ENCODE peak calls at places on chromosomes 6 and 20, in eight cellular contexts. One of them, this sample, is unnamed.

GRCh38 chr6:25035451-25036435 is 100.0 kb upstream of the RIPOR2 start:
- DNase-seq in left lung: no peak
- DNase-seq in GM06990: no peak
- DNase-seq in epithelial cell of esophagus: no peak
- DNase-seq in Peyer's patch: no peak
- DNase-seq in cardiac muscle cell: peak
- DNase-seq in breast epithelium: no peak
- DNase-seq in tibial artery: no peak
- DNase-seq in this sample: no peak

GRCh38 chr6:102114402-102114801 is 720.9 kb downstream of the GRIK2 start:
- DNase-seq in cardiac muscle cell: peak
- DNase-seq in Peyer's patch: no peak
- DNase-seq in GM06990: no peak
- DNase-seq in left lung: no peak
- DNase-seq in epithelial cell of esophagus: peak
- DNase-seq in breast epithelium: no peak
- DNase-seq in tibial artery: no peak
- DNase-seq in this sample: no peak

GRCh38 chr6:12958052-12958706 is 241.6 kb downstream of the PHACTR1 start:
- DNase-seq in tibial artery: no peak
- DNase-seq in epithelial cell of esophagus: no peak
- DNase-seq in Peyer's patch: no peak
- DNase-seq in cardiac muscle cell: no peak
- DNase-seq in left lung: no peak
- DNase-seq in GM06990: no peak
- DNase-seq in breast epithelium: no peak
- DNase-seq in this sample: peak

GRCh38 chr6:104413767-104414166 is 446.0 kb downstream of the HACE1 start:
- DNase-seq in cardiac muscle cell: no peak
- DNase-seq in breast epithelium: no peak
- DNase-seq in Peyer's patch: no peak
- DNase-seq in left lung: no peak
- DNase-seq in GM06990: no peak
- DNase-seq in epithelial cell of esophagus: no peak
- DNase-seq in tibial artery: no peak
- DNase-seq in this sample: no peak

GRCh38 chr6:10510592-10511367 is 10.4 kb upstream of the GCNT2 start:
- DNase-seq in epithelial cell of esophagus: peak
- DNase-seq in tibial artery: no peak
- DNase-seq in Peyer's patch: peak
- DNase-seq in GM06990: no peak
- DNase-seq in cardiac muscle cell: peak
- DNase-seq in left lung: peak
- DNase-seq in breast epithelium: peak
- DNase-seq in this sample: peak

GRCh38 chr6:41878961-41879405 is 16.2 kb downstream of the USP49 start:
- DNase-seq in epithelial cell of esophagus: peak
- DNase-seq in cardiac muscle cell: no peak
- DNase-seq in left lung: no peak
- DNase-seq in Peyer's patch: no peak
- DNase-seq in tibial artery: no peak
- DNase-seq in breast epithelium: no peak
- DNase-seq in GM06990: no peak
- DNase-seq in this sample: peak

GRCh38 chr6:19892250-19892649 is 55.1 kb downstream of the ID4 start:
- DNase-seq in cardiac muscle cell: no peak
- DNase-seq in epithelial cell of esophagus: peak
- DNase-seq in left lung: peak
- DNase-seq in GM06990: no peak
- DNase-seq in breast epithelium: peak
- DNase-seq in tibial artery: no peak
- DNase-seq in Peyer's patch: no peak
- DNase-seq in this sample: no peak

GRCh38 chr20:4593149-4593525 is 128.6 kb upstream of the PRND start:
- DNase-seq in Peyer's patch: no peak
- DNase-seq in tibial artery: no peak
- DNase-seq in epithelial cell of esophagus: no peak
- DNase-seq in left lung: no peak
- DNase-seq in GM06990: no peak
- DNase-seq in cardiac muscle cell: no peak
- DNase-seq in breast epithelium: no peak
- DNase-seq in this sample: no peak

GRCh38 chr6:142844065-142844755 is 100.8 kb downstream of the HIVEP2 start:
- DNase-seq in cardiac muscle cell: no peak
- DNase-seq in left lung: no peak
- DNase-seq in Peyer's patch: no peak
- DNase-seq in GM06990: no peak
- DNase-seq in breast epithelium: no peak
- DNase-seq in epithelial cell of esophagus: no peak
- DNase-seq in tibial artery: no peak
- DNase-seq in this sample: peak

GRCh38 chr6:38391909-38392614 is 247.7 kb downstream of the BTBD9 start:
- DNase-seq in breast epithelium: no peak
- DNase-seq in left lung: no peak
- DNase-seq in Peyer's patch: no peak
- DNase-seq in tibial artery: no peak
- DNase-seq in cardiac muscle cell: no peak
- DNase-seq in epithelial cell of esophagus: no peak
- DNase-seq in GM06990: no peak
- DNase-seq in this sample: peak

GRCh38 chr20:14193885-14194284 is 143.5 kb downstream of the FLRT3 start:
- DNase-seq in cardiac muscle cell: no peak
- DNase-seq in left lung: no peak
- DNase-seq in GM06990: no peak
- DNase-seq in tibial artery: no peak
- DNase-seq in epithelial cell of esophagus: peak
- DNase-seq in Peyer's patch: no peak
- DNase-seq in breast epithelium: no peak
- DNase-seq in this sample: no peak

GRCh38 chr20:53844259-53844658 is 226.1 kb downstream of the BCAS1 start:
- DNase-seq in GM06990: no peak
- DNase-seq in cardiac muscle cell: no peak
- DNase-seq in Peyer's patch: no peak
- DNase-seq in epithelial cell of esophagus: no peak
- DNase-seq in left lung: no peak
- DNase-seq in tibial artery: no peak
- DNase-seq in breast epithelium: no peak
- DNase-seq in this sample: no peak

GRCh38 chr20:46139243-46139889 is 21.3 kb downstream of the CD40 start:
- DNase-seq in left lung: no peak
- DNase-seq in tibial artery: no peak
- DNase-seq in breast epithelium: no peak
- DNase-seq in epithelial cell of esophagus: no peak
- DNase-seq in cardiac muscle cell: peak
- DNase-seq in GM06990: no peak
- DNase-seq in Peyer's patch: no peak
- DNase-seq in this sample: no peak

GRCh38 chr20:8635837-8636236 is 433.1 kb upstream of the PLCB4 start:
- DNase-seq in tibial artery: no peak
- DNase-seq in cardiac muscle cell: no peak
- DNase-seq in breast epithelium: no peak
- DNase-seq in left lung: no peak
- DNase-seq in GM06990: no peak
- DNase-seq in Peyer's patch: no peak
- DNase-seq in epithelial cell of esophagus: no peak
- DNase-seq in this sample: no peak

GRCh38 chr20:58868795-58869194 is 16.3 kb downstream of the GNAS start:
- DNase-seq in Peyer's patch: no peak
- DNase-seq in cardiac muscle cell: no peak
- DNase-seq in left lung: no peak
- DNase-seq in GM06990: no peak
- DNase-seq in tibial artery: no peak
- DNase-seq in breast epithelium: no peak
- DNase-seq in epithelial cell of esophagus: peak
- DNase-seq in this sample: no peak

GRCh38 chr6:119187596-119187995 is 109.1 kb upstream of the FAM184A start:
- DNase-seq in GM06990: no peak
- DNase-seq in tibial artery: no peak
- DNase-seq in Peyer's patch: no peak
- DNase-seq in cardiac muscle cell: no peak
- DNase-seq in left lung: no peak
- DNase-seq in breast epithelium: no peak
- DNase-seq in epithelial cell of esophagus: no peak
- DNase-seq in this sample: no peak

GRCh38 chr6:109453594-109454482 is 1.7 kb downstream of the MICAL1 start:
- DNase-seq in left lung: no peak
- DNase-seq in epithelial cell of esophagus: no peak
- DNase-seq in breast epithelium: no peak
- DNase-seq in cardiac muscle cell: no peak
- DNase-seq in tibial artery: no peak
- DNase-seq in GM06990: no peak
- DNase-seq in Peyer's patch: peak
- DNase-seq in this sample: no peak

GRCh38 chr6:54419885-54420284 is 111.6 kb downstream of the TINAG start:
- DNase-seq in cardiac muscle cell: no peak
- DNase-seq in GM06990: no peak
- DNase-seq in tibial artery: no peak
- DNase-seq in Peyer's patch: no peak
- DNase-seq in epithelial cell of esophagus: peak
- DNase-seq in left lung: no peak
- DNase-seq in breast epithelium: no peak
- DNase-seq in this sample: peak

GRCh38 chr6:82217014-82217621 is 30.4 kb downstream of the IBTK start:
- DNase-seq in left lung: no peak
- DNase-seq in epithelial cell of esophagus: no peak
- DNase-seq in cardiac muscle cell: no peak
- DNase-seq in Peyer's patch: no peak
- DNase-seq in tibial artery: no peak
- DNase-seq in breast epithelium: no peak
- DNase-seq in GM06990: no peak
- DNase-seq in this sample: no peak

GRCh38 chr6:28597924-28598323 is 72.2 kb downstream of the GPX5 start:
- DNase-seq in tibial artery: no peak
- DNase-seq in GM06990: no peak
- DNase-seq in breast epithelium: no peak
- DNase-seq in Peyer's patch: no peak
- DNase-seq in epithelial cell of esophagus: peak
- DNase-seq in left lung: no peak
- DNase-seq in cardiac muscle cell: no peak
- DNase-seq in this sample: no peak

GRCh38 chr6:151682251-151682650 is 125.2 kb upstream of the ESR1 start:
- DNase-seq in tibial artery: no peak
- DNase-seq in GM06990: no peak
- DNase-seq in Peyer's patch: no peak
- DNase-seq in left lung: no peak
- DNase-seq in epithelial cell of esophagus: no peak
- DNase-seq in cardiac muscle cell: no peak
- DNase-seq in breast epithelium: no peak
- DNase-seq in this sample: no peak

GRCh38 chr6:33623895-33624381 is 2.8 kb downstream of the ITPR3 start:
- DNase-seq in breast epithelium: no peak
- DNase-seq in GM06990: no peak
- DNase-seq in epithelial cell of esophagus: no peak
- DNase-seq in tibial artery: no peak
- DNase-seq in left lung: no peak
- DNase-seq in cardiac muscle cell: no peak
- DNase-seq in Peyer's patch: no peak
- DNase-seq in this sample: no peak

GRCh38 chr20:3010985-3011723 is 32.3 kb upstream of the GNRH2 start:
- DNase-seq in Peyer's patch: no peak
- DNase-seq in breast epithelium: no peak
- DNase-seq in left lung: no peak
- DNase-seq in cardiac muscle cell: no peak
- DNase-seq in tibial artery: no peak
- DNase-seq in epithelial cell of esophagus: peak
- DNase-seq in GM06990: no peak
- DNase-seq in this sample: peak

GRCh38 chr6:90663873-90664272 is 77.0 kb upstream of the MAP3K7 start:
- DNase-seq in left lung: no peak
- DNase-seq in Peyer's patch: no peak
- DNase-seq in tibial artery: no peak
- DNase-seq in GM06990: no peak
- DNase-seq in epithelial cell of esophagus: peak
- DNase-seq in cardiac muscle cell: no peak
- DNase-seq in breast epithelium: no peak
- DNase-seq in this sample: no peak

GRCh38 chr6:140572129-140572528 is 1197.7 kb upstream of the CITED2 start:
- DNase-seq in Peyer's patch: no peak
- DNase-seq in left lung: no peak
- DNase-seq in GM06990: no peak
- DNase-seq in tibial artery: no peak
- DNase-seq in cardiac muscle cell: no peak
- DNase-seq in breast epithelium: no peak
- DNase-seq in epithelial cell of esophagus: peak
- DNase-seq in this sample: peak

GRCh38 chr20:15699431-15700146 is 873.7 kb downstream of the KIF16B start:
- DNase-seq in tibial artery: no peak
- DNase-seq in epithelial cell of esophagus: peak
- DNase-seq in Peyer's patch: no peak
- DNase-seq in left lung: no peak
- DNase-seq in breast epithelium: peak
- DNase-seq in cardiac muscle cell: no peak
- DNase-seq in GM06990: no peak
- DNase-seq in this sample: no peak
- H3K4me3 ChIP-seq in tibial artery: peak
- H3K4me3 ChIP-seq in epithelial cell of esophagus: peak
- H3K4me3 ChIP-seq in Peyer's patch: no peak
- H3K4me3 ChIP-seq in left lung: no peak
- H3K4me3 ChIP-seq in breast epithelium: no peak
- H3K4me3 ChIP-seq in cardiac muscle cell: no peak
- H3K4me3 ChIP-seq in GM06990: no peak
- H3K4me3 ChIP-seq in this sample: no peak

DNA sequence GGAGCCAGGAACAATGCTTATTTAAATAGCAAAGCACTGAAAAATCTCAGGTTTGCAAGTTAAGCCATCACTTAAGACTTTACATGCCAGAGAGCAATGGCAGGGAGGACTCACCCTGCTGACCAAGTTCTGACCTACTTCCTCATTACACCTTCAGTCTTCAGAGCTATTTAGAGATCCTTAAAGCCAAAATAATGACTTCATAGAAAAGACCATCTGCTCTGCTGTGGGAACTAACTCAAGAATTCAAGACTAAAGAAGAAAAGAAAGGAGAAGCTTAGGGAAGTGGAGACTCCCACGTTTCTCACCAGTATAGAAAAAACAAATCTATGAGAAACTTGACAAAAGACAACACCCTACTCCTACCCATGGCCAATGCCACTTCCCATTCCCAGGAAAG is 28.6 kb downstream of the XPO5 start:
- DNase-seq in epithelial cell of esophagus: no peak
- DNase-seq in tibial artery: no peak
- DNase-seq in breast epithelium: no peak
- DNase-seq in cardiac muscle cell: no peak
- DNase-seq in GM06990: no peak
- DNase-seq in left lung: no peak
- DNase-seq in Peyer's patch: no peak
- DNase-seq in this sample: no peak
- TF ChIP-seq CTCF in epithelial cell of esophagus: no peak
- TF ChIP-seq CTCF in tibial artery: no peak
- TF ChIP-seq CTCF in breast epithelium: no peak
- TF ChIP-seq CTCF in cardiac muscle cell: no peak
- TF ChIP-seq CTCF in GM06990: no peak
- TF ChIP-seq CTCF in left lung: no peak
- TF ChIP-seq CTCF in Peyer's patch: no peak
- TF ChIP-seq CTCF in this sample: no peak

GRCh38 chr20:21681219-21681931 is 24.1 kb upstream of the PAX1 start:
- DNase-seq in GM06990: no peak
- DNase-seq in left lung: no peak
- DNase-seq in Peyer's patch: no peak
- DNase-seq in cardiac muscle cell: no peak
- DNase-seq in tibial artery: no peak
- DNase-seq in breast epithelium: no peak
- DNase-seq in epithelial cell of esophagus: no peak
- DNase-seq in this sample: no peak
- H3K4me3 ChIP-seq in GM06990: no peak
- H3K4me3 ChIP-seq in left lung: no peak
- H3K4me3 ChIP-seq in Peyer's patch: peak
- H3K4me3 ChIP-seq in cardiac muscle cell: no peak
- H3K4me3 ChIP-seq in tibial artery: peak
- H3K4me3 ChIP-seq in breast epithelium: peak
- H3K4me3 ChIP-seq in epithelial cell of esophagus: no peak
- H3K4me3 ChIP-seq in this sample: no peak

GRCh38 chr6:161557333-161558107 is 283.7 kb upstream of the AGPAT4 start:
- DNase-seq in cardiac muscle cell: no peak
- DNase-seq in epithelial cell of esophagus: no peak
- DNase-seq in tibial artery: no peak
- DNase-seq in Peyer's patch: no peak
- DNase-seq in left lung: no peak
- DNase-seq in breast epithelium: no peak
- DNase-seq in GM06990: no peak
- DNase-seq in this sample: no peak
- TF ChIP-seq CTCF in cardiac muscle cell: no peak
- TF ChIP-seq CTCF in epithelial cell of esophagus: no peak
- TF ChIP-seq CTCF in tibial artery: no peak
- TF ChIP-seq CTCF in Peyer's patch: no peak
- TF ChIP-seq CTCF in left lung: no peak
- TF ChIP-seq CTCF in breast epithelium: no peak
- TF ChIP-seq CTCF in GM06990: peak
- TF ChIP-seq CTCF in this sample: no peak

This sample was measured in fibroblast of the aortic adventitia.